ENCODE peak calls at places on chromosomes 5 and 9, in eight cellular contexts. U is stimulated activated CD4-positive, alpha-beta T cell treated with anti-CD3 and anti-CD28 coated beads, Interleukin-1b, Interleukin-23, amount 100 ng/mL, for 4 hours; E is germinal center; N is GM03348; K is activated naive CD4-positive, alpha-beta T cell; Z is neuronal stem cell; P is transverse colon; M is astrocyte of the cerebellum. H is an unnamed sample.

GRCh38 chr5:172129174-172129764 is 58.8 kb downstream of the STK10 start:
- DNase-seq in M (no peak), U (no peak), K (no peak), E (no peak), Z (no peak), N (no peak), P (no peak), H (no peak)

GRCh38 chr9:111909444-111909843 is 12.8 kb downstream of the UGCG start:
- DNase-seq in Z (no peak), P (no peak), U (no peak), E (no peak), N (no peak), K (no peak), M (no peak), H (no peak)

GRCh38 chr5:120405291-120405864 is 58.7 kb upstream of the PRR16 start:
- DNase-seq in N (peak), U (no peak), M (peak), Z (no peak), K (no peak), E (no peak), P (no peak), H (peak)

GRCh38 chr9:15578719-15579118 is 25.9 kb downstream of the CCDC171 start:
- DNase-seq in Z (no peak), P (no peak), E (no peak), U (no peak), N (no peak), M (no peak), K (no peak), H (peak)

GRCh38 chr9:94805585-94805984 is 79.1 kb downstream of the AOPEP start:
- DNase-seq in K (no peak), N (peak), Z (no peak), M (no peak), E (no peak), P (peak), U (no peak), H (peak)

GRCh38 chr5:59893436-59894227 is at the start of gene PDE4D:
- DNase-seq in U (no peak), K (no peak), N (peak), E (no peak), M (peak), Z (peak), P (peak), H (peak)

GRCh38 chr9:113882636-113883164 is 6.6 kb downstream of the ZNF618 start:
- DNase-seq in U (no peak), M (no peak), Z (no peak), E (no peak), P (no peak), N (no peak), K (no peak), H (no peak)

GRCh38 chr5:34717426-34718327 is 61.5 kb downstream of the RAI14 start:
- DNase-seq in M (peak), Z (peak), N (peak), K (no peak), E (no peak), U (no peak), P (no peak), H (peak)

GRCh38 chr5:163498886-163499285 is 6.5 kb upstream of the MAT2B start:
- DNase-seq in M (no peak), E (no peak), N (no peak), Z (no peak), U (no peak), P (no peak), K (no peak), H (no peak)

GRCh38 chr9:111356567-111357244 is 26.7 kb upstream of the OR2K2 start:
- DNase-seq in M (peak), N (peak), K (no peak), P (no peak), E (no peak), Z (no peak), U (no peak), H (peak)

GRCh38 chr9:76704601-76705204 is 59.5 kb upstream of the PCA3 start:
- DNase-seq in M (peak), P (no peak), K (no peak), Z (peak), E (peak), U (peak), N (peak), H (peak)

H was measured in AG08396.